ENCODE peak calls at places on chromosome 10, in four cellular contexts. B is WTC11, M is mesothelial cell of epicardium, P is AG10803. R is an unnamed sample.

GRCh38 chr10:61765176-61766087 is 102.7 kb downstream of the CABCOCO1 start:
- DNase-seq in B (no peak), P (no peak), M (no peak), R (no peak)

GRCh38 chr10:113076949-113077348 is 126.9 kb downstream of the TCF7L2 start:
- DNase-seq in M (no peak), P (no peak), B (no peak), R (no peak)

GRCh38 chr10:64385355-64385754 is 864.2 kb downstream of the REEP3 start:
- DNase-seq in B (peak; percentile 25), P (no peak), M (no peak), R (no peak)

GRCh38 chr10:3950676-3951275 is 165.8 kb upstream of the KLF6 start:
- DNase-seq in M (no peak), B (no peak), P (no peak), R (no peak)

GRCh38 chr10:71727429-71728217 is 8.0 kb upstream of the C10orf105 start:
- DNase-seq in P (peak; percentile 59), B (no peak), M (no peak), R (no peak)

GRCh38 chr10:49512121-49512809 is 26.7 kb downstream of the ERCC6 start:
- DNase-seq in P (peak; percentile 31), M (no peak), B (no peak), R (peak; percentile 12)

GRCh38 chr10:22978918-22979317 is 51.1 kb downstream of the ARMC3 start:
- DNase-seq in B (no peak), M (no peak), P (no peak), R (no peak)

GRCh38 chr10:33461295-33461640 is 126.8 kb upstream of the NRP1 start:
- DNase-seq in B (no peak), M (no peak), P (no peak), R (no peak)

GRCh38 chr10:99809931-99810615 is 27.6 kb downstream of the ABCC2 start:
- DNase-seq in P (peak; percentile 58), B (no peak), M (no peak), R (no peak)

GRCh38 chr10:86254081-86254480 is 112.5 kb downstream of the GRID1 start:
- DNase-seq in B (no peak), P (no peak), M (no peak), R (no peak)

GRCh38 chr10:16770646-16771045 is 46.6 kb downstream of the RSU1 start:
- DNase-seq in P (no peak), M (no peak), B (no peak), R (no peak)

GRCh38 chr10:18886102-18886501 is 162.5 kb upstream of the MALRD1 start:
- DNase-seq in B (no peak), P (no peak), M (no peak), R (no peak)

GRCh38 chr10:83886871-83887270 is 252.4 kb upstream of the GHITM start:
- DNase-seq in M (no peak), P (no peak), B (no peak), R (no peak)

GRCh38 chr10:20248309-20248708 is 432.1 kb downstream of the PLXDC2 start:
- DNase-seq in P (no peak), B (no peak), M (no peak), R (no peak)
- TF ChIP-seq CTCF in P (no peak), B (no peak), M (no peak), R (no peak)

GRCh38 chr10:78844956-78845355 is 223.8 kb upstream of the ZMIZ1 start:
- DNase-seq in B (no peak), P (no peak), M (no peak), R (no peak)
- TF ChIP-seq CTCF in B (no peak), P (no peak), M (no peak), R (no peak)

GRCh38 chr10:326894-327635 is 191.8 kb downstream of the ZMYND11 start:
- DNase-seq in P (no peak), B (no peak), M (no peak), R (no peak)
- TF ChIP-seq CTCF in P (no peak), B (no peak), M (no peak), R (no peak)

GRCh38 chr10:5442056-5442989 is 30.0 kb downstream of the NET1 start:
- DNase-seq in P (peak; percentile 47), B (no peak), M (no peak), R (peak; percentile 21)
- TF ChIP-seq CTCF in P (peak; percentile 82), B (peak; percentile 49), M (peak; percentile 77), R (peak; percentile 80)

GRCh38 chr10:24784923-24785322 is 61.2 kb upstream of the ARHGAP21 start:
- DNase-seq in P (no peak), M (no peak), B (no peak), R (no peak)

GRCh38 chr10:24790073-24790472 is 66.4 kb upstream of the ARHGAP21 start:
- DNase-seq in M (no peak), B (no peak), P (no peak), R (no peak)

GRCh38 chr10:24793648-24794379 is 70.1 kb upstream of the ARHGAP21 start:
- DNase-seq in B (no peak), P (peak; percentile 43), M (no peak), R (no peak)

GRCh38 chr10:24791129-24791733 is 67.5 kb upstream of the ARHGAP21 start:
- DNase-seq in B (no peak), P (no peak), M (no peak), R (no peak)

DNA sequence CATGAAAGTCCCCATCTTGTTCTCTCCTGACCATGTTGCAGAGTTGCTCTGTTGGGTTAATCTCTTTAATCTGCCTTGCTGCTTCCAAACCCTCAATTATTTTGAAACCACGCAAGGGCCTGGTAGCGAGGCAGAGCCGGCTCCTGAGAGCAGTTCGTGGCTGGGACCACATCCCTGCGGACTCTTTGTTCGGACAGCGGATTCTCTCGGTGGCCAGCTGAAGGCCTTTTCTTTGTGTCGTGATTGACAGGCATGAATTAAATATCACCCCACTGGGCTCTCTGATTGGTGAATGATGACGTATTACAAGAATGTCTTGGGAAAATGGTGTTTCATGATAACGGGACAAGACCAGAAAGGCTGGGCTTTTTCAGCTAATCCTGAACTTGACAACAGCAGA is 66.9 kb upstream of the ARHGAP21 start:
- DNase-seq in M (no peak), P (no peak), B (no peak), R (no peak)
- TF ChIP-seq CTCF in M (no peak), P (no peak), B (no peak), R (no peak)

GRCh38 chr10:88582806-88583583 is at the start of gene RNLS:
- DNase-seq in P (peak; percentile 58), B (peak; percentile 74), M (peak; percentile 39), R (peak; percentile 51)
- TF ChIP-seq CTCF in P (peak; percentile 64), B (peak; percentile 79), M (peak; percentile 67), R (peak; percentile 61)